ENCODE peak calls at places on chromosomes 5 and 9, in six cellular contexts. Y, P, H, T, I and V are unnamed samples. For H3K9me3, the result is how much of the 10 kb centered on the place peaks cover.

GRCh38 chr5:68962632-68963484 is 131.0 kb upstream of the SLC30A5 start:
- DNase-seq in Y (peak), T (no peak), H (no peak), P (peak), I (peak), V (peak)

GRCh38 chr9:76415731-76416130 is 21.5 kb upstream of the RFK start:
- DNase-seq in P (peak), Y (peak), I (no peak), T (no peak), H (no peak), V (no peak)

GRCh38 chr5:15376803-15377202 is 123.2 kb upstream of the FBXL7 start:
- DNase-seq in I (no peak), T (no peak), Y (no peak), H (no peak), P (no peak), V (no peak)

GRCh38 chr9:116626762-116627161 is 60.3 kb upstream of the TRIM32 start:
- DNase-seq in Y (no peak), T (no peak), I (no peak), H (no peak), P (no peak), V (no peak)

GRCh38 chr5:151808451-151809169 is 36.9 kb downstream of the G3BP1 start:
- DNase-seq in T (no peak), H (no peak), Y (no peak), I (no peak), P (no peak), V (no peak)

GRCh38 chr9:72843525-72844439 is 109.1 kb downstream of the ALDH1A1 start:
- DNase-seq in T (no peak), Y (no peak), P (no peak), I (no peak), H (no peak), V (no peak)

GRCh38 chr5:93673555-93673954 is 67.8 kb downstream of the POU5F2 start:
- DNase-seq in Y (no peak), T (no peak), I (no peak), P (no peak), H (no peak), V (no peak)

GRCh38 chr9:85600675-85601263 is 141.0 kb downstream of the AGTPBP1 start:
- DNase-seq in Y (no peak), H (no peak), I (no peak), T (no peak), P (no peak), V (no peak)

GRCh38 chr9:129669946-129670345 is 4.5 kb downstream of the PRRX2 start:
- DNase-seq in Y (no peak), T (no peak), H (no peak), I (no peak), P (no peak), V (no peak)

GRCh38 chr9:93451762-93452709 is 551 bp downstream of the FAM120A start:
- DNase-seq in T (peak), I (peak), Y (peak), P (peak), H (peak), V (peak)

DNA sequence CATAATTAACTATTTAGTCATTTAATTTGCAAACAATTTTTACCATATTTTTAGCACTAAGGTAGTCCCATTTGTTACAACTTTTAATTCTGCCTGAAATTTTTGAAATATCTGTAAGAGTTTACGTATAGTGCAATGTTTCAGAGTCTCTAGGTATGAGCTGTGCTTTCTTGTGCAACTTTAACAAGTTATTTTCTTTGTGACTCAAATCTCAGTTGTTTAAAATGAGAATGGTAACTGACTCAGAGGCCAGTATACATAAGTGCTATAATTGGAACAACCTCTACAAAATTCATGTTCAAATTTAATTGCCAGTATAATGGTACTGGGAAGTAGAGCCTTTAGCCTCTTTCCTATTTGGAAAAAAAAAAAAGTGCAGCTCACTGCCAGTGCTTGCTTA is 14.2 kb upstream of the ZNF883 start:
- DNase-seq in P (no peak), Y (no peak), I (no peak), T (no peak), H (no peak), V (no peak)
- H3K9me3 ChIP-seq in P (under half), Y (under half), I (under half), T (under half), H (under half), V (half or more)

DNA sequence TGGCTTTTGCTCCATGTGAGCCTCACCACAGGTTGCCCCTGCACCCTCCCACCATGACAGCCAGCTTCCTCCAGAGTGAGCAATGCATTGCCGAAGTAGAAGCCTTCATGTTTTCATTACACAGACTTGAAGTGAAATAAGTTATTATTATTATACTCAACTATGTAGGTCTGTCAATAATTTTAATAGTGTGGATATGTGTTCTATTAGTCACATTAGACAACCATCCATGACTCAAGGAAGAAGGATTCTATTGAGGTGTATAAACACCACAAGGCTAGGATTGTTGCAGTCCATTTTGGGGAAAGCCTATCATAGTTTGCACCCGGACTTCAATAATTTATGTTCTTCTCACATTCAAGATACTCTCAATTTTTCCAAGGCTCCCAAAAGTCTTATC is 369.5 kb downstream of the TAF11L14 start:
- DNase-seq in P (no peak), Y (no peak), T (no peak), I (no peak), H (no peak), V (no peak)
- H3K9me3 ChIP-seq in P (under half), Y (under half), T (under half), I (under half), H (under half), V (under half)

GRCh38 chr9:96762562-96762961 is 15.3 kb downstream of the ZNF510 start:
- DNase-seq in I (no peak), P (no peak), Y (no peak), H (no peak), T (no peak), V (no peak)
- H3K9me3 ChIP-seq in I (half or more), P (under half), Y (half or more), H (half or more), T (half or more), V (under half)

DNA sequence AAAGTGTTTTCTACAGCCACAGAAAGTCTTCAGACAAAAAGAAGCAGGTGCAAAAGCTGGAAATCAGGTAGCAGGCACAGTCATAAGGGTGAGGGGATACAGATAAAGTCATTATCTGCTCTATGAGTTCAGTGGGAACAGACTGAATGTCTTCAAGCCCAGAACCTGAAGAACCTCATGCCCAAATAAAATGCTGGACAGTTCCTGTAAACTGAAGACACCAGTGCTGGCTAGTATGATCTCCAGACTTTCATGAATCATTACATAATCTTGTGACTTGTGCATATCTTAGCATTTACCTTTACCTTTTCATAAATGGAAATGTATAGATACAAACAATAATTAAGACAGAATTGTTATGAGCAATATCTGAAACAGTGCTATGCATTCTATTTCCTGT is 728.7 kb downstream of the DNAH5 start:
- DNase-seq in Y (no peak), H (no peak), I (no peak), T (no peak), P (no peak), V (no peak)
- H3K9me3 ChIP-seq in Y (under half), H (under half), I (under half), T (under half), P (under half), V (under half)

DNA sequence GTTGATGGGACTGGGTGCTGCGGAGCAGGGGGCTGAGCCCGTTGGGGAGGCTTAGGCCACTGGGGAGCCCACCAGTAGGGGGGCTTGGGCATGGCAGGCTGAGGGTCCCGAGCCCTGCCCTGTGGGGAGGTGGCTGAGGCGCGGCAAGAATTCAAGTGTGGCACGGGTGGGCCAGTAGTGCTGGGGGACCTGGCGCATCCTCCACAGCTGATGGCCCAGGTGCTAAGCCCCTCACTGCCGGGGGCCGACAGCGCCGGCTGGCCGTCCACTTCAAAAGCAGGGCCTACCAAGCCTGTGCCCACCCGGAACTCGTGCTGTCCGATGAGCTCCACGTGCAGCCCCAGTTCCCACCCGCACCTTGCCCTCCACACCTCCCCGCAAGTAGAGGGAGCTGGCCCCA is 917.5 kb downstream of the TAF11L14 start:
- DNase-seq in Y (no peak), H (no peak), T (no peak), I (no peak), P (no peak), V (no peak)
- H3K9me3 ChIP-seq in Y (under half), H (under half), T (under half), I (under half), P (under half), V (under half)

GRCh38 chr5:141431286-141431685 is 979 bp downstream of the PCDHGA12 start:
- DNase-seq in I (no peak), T (no peak), H (no peak), Y (peak), P (peak), V (no peak)
- H3K9me3 ChIP-seq in I (under half), T (under half), H (under half), Y (under half), P (under half), V (under half)

DNA sequence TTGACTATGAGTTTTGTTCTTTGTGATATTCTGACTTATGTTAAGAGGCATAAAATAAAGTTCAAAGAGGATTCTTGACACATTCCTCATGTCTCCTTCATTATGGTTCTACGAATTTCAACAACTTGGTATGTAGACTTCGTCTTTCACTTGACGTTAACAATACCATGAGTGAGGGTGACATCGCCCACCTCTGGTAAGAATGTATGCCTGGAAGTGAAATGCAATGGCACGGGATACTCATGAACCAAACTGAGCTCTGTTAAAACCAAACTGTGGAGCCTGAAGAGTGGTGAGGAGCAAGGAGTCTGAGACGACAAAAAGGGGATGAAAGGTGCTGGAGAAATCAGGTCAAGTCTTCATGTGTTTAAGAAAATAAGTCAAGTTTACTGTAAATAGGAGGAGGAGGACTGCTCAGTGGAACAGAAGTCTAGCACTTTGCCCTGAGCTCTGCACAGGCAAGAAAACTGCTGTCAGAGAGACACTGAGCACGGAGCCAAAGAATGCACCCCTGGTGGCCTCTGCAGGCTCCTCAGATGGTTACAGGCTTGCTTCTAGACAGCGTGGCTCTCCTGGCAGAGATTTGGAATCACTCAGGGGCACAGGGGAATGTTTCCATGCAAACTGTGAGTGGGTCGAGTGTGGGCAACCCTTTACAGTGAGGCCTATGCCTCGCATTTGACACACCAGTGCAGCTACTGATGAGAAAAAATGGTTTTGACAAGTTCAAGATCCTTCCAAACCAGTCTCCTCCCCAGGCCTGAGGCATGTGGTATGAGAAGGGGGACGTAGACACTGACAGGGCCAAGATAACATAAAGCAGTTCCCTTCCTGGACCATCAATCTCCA is 470.1 kb downstream of the IRX1 start:
- DNase-seq in P (no peak), T (no peak), I (no peak), Y (no peak), H (no peak), V (no peak)
- H3K9me3 ChIP-seq in P (under half), T (under half), I (under half), Y (under half), H (under half), V (under half)

GRCh38 chr5:179162351-179163235 is 102.4 kb downstream of the ZNF354C start:
- DNase-seq in I (no peak), P (no peak), Y (no peak), H (no peak), T (no peak), V (peak)

GRCh38 chr5:179160584-179160983 is 100.4 kb downstream of the ZNF354C start:
- DNase-seq in H (no peak), P (no peak), Y (no peak), I (no peak), T (no peak), V (no peak)

GRCh38 chr5:179161901-179162300 is 101.7 kb downstream of the ZNF354C start:
- DNase-seq in Y (no peak), H (no peak), P (no peak), I (no peak), T (no peak), V (no peak)

GRCh38 chr5:179154991-179155955 is 95.1 kb downstream of the ZNF354C start:
- DNase-seq in Y (no peak), H (no peak), T (peak), P (no peak), I (no peak), V (no peak)

GRCh38 chr5:179158556-179158955 is 98.4 kb downstream of the ZNF354C start:
- DNase-seq in I (no peak), H (no peak), P (no peak), T (no peak), Y (no peak), V (no peak)
- H3K9me3 ChIP-seq in I (under half), H (under half), P (under half), T (under half), Y (under half), V (under half)

DNA sequence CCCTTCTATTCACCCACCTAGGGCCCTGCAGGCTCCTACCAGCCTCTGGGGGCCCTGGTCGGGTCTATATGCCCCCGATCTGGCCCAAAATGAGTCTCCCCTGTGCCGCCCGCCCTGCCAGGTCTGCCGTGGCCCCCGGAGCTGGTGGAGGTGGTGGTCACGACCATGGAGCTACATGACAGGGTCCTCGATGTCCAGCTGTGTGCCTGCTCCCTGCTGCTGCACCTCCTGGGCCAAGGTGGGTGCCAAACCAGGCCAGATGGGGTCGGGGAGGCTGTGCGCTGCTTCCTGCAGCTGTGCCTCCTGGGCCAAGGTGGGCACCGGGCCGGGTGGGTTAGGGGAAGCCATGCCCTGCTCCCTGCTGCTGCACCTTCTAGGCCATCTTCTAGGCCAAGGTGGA is 17.5 kb downstream of the REXO4 start:
- DNase-seq in H (no peak), I (no peak), Y (no peak), T (no peak), P (no peak), V (no peak)
- H3K9me3 ChIP-seq in H (under half), I (under half), Y (under half), T (under half), P (under half), V (under half)